ENCODE peak calls at places on chromosome 2, in four cellular contexts. J is SK-MEL-5, Q is C1 segment of cervical spinal cord, W is activated T-cell treated with anti-CD3 and anti-CD28 coated beads for 1 hour. Y is an unnamed sample.

GRCh38 chr2:161131074-161131680 is 29.1 kb upstream of the TANK start:
- DNase-seq in W (no peak), Q (no peak), J (no peak), Y (no peak)

GRCh38 chr2:142935563-142936089 is 58.2 kb downstream of the KYNU start:
- DNase-seq in W (no peak), Q (no peak), J (no peak), Y (no peak)

GRCh38 chr2:128490321-128490720 is 171.7 kb upstream of the HS6ST1 start:
- DNase-seq in J (no peak), W (no peak), Q (no peak), Y (no peak)

GRCh38 chr2:230865766-230866703 is 1.3 kb downstream of the ITM2C start:
- DNase-seq in J (peak), Q (no peak), W (no peak), Y (no peak)

GRCh38 chr2:181859123-181859522 is 32.4 kb upstream of the ITPRID2 start:
- DNase-seq in J (no peak), W (no peak), Q (no peak), Y (no peak)

GRCh38 chr2:38030590-38031326 is 45.2 kb downstream of the CYP1B1 start:
- DNase-seq in W (no peak), Q (no peak), J (no peak), Y (no peak)

GRCh38 chr2:200677721-200678532 is 92.1 kb downstream of the AOX1 start:
- DNase-seq in W (no peak), J (no peak), Q (no peak), Y (no peak)

GRCh38 chr2:90077948-90078347 is 1386.5 kb downstream of the RPIA start:
- DNase-seq in Q (no peak), J (no peak), W (no peak), Y (no peak)

GRCh38 chr2:88181511-88181910 is 11.4 kb downstream of the THNSL2 start:
- DNase-seq in Q (no peak), W (no peak), J (peak), Y (peak)

GRCh38 chr2:64228126-64228678 is 84.0 kb upstream of the PELI1 start:
- DNase-seq in W (peak), Q (peak), J (peak), Y (peak)

GRCh38 chr2:241494311-241494908 is 14.0 kb downstream of the STK25 start:
- DNase-seq in W (no peak), Q (no peak), J (no peak), Y (no peak)

GRCh38 chr2:76599732-76600368 is 889.1 kb upstream of the GCFC2 start:
- DNase-seq in J (peak), W (no peak), Q (peak), Y (peak)